ENCODE peak calls at places on chromosomes 2 and 18, in four cellular contexts. V is GM12878, M is H1, Z is HepG2. H is an unnamed sample.

GRCh38 chr2:109646961-109647360 is 32.8 kb downstream of the SOWAHC start:
- DNase-seq in M (no peak), V (no peak), Z (no peak), H (no peak)

GRCh38 chr2:6184532-6185302 is 492.5 kb downstream of the SOX11 start:
- DNase-seq in V (no peak), M (no peak), Z (peak), H (no peak)

GRCh38 chr2:109429711-109430265 is 184.0 kb downstream of the SEPTIN10 start:
- DNase-seq in V (no peak), Z (no peak), M (no peak), H (no peak)

GRCh38 chr2:10518470-10519060 is 70.4 kb upstream of the ODC1 start:
- DNase-seq in Z (no peak), M (no peak), V (no peak), H (no peak)

GRCh38 chr18:32469190-32469611 is 1.5 kb downstream of the GAREM1 start:
- DNase-seq in M (no peak), V (no peak), Z (peak), H (no peak)

GRCh38 chr2:169775765-169776482 is 22.7 kb upstream of the SSB start:
- DNase-seq in M (no peak), Z (no peak), V (no peak), H (peak)

GRCh38 chr2:236745420-236746210 is 176.0 kb downstream of the ACKR3 start:
- DNase-seq in V (no peak), M (no peak), Z (peak), H (no peak)

GRCh38 chr2:32246911-32247310 is 17.8 kb downstream of the NLRC4 start:
- DNase-seq in V (no peak), Z (no peak), M (no peak), H (no peak)

GRCh38 chr2:102674836-102675235 is 55.5 kb downstream of the SLC9A2 start:
- DNase-seq in M (no peak), V (no peak), Z (no peak), H (no peak)

GRCh38 chr2:96154506-96155380 is 9.5 kb upstream of the DUSP2 start:
- DNase-seq in V (no peak), Z (no peak), M (no peak), H (no peak)

DNA sequence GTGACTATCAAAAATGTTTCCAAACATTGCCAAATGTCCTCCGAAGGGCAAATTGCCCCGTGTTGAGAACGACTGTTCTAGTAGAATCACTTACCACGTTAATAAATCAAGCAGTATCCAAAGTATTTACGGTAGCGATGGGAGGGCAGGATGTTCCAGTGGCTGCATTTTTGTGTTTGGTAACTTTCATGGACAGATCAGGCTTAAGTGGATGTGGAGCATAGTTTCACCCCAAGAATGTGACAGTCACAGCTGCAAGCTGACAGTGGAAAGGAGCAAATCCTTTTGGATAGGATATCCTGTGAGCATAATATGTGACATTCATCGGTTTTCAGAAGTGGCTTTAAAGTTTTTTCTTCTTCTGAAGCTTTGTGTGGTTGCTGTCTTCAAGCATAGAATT is 46.3 kb upstream of the DARS1 start:
- DNase-seq in V (no peak), Z (no peak), M (no peak), H (no peak)
- TF ChIP-seq HDAC6 in V (no peak), Z (no peak), M (no peak), H (no peak)

DNA sequence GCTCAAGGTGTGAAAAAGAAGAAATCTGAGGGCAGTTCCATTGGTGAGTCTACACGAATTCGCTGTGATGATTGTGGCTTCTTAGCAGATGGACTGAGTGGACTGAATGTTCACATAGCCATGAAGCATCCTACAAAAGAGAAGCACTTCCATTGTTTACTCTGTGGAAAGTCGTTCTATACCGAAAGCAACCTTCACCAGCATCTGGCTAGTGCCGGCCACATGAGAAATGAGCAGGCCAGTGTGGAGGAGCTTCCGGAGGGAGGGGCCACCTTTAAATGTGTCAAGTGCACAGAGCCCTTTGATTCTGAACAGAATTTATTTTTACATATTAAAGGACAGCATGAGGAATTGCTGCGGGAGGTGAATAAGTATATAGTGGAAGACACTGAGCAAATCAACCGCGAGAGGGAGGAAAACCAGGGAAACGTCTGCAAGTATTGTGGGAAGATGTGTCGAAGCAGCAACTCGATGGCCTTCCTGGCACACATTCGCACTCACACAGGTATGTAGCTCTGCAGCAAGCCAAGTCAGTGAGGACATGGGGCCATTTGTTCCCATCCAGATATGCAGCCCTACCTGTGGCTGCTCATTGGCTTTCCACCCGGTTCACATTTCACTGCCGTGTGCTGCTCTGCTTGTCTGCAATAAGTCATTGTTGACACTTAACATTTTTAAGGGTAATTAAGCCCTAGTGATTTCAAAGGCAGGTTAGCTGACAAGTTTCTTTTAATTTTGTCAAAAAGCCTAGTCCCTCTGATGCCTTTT is 37.7 kb downstream of the ZNF407 start:
- DNase-seq in Z (no peak), V (no peak), M (no peak), H (no peak)
- TF ChIP-seq HDAC6 in Z (no peak), V (no peak), M (no peak), H (no peak)

GRCh38 chr2:119753041-119753929 is 6.4 kb upstream of the PTPN4 start:
- DNase-seq in Z (peak), M (peak), V (no peak), H (no peak)
- TF ChIP-seq HDAC6 in Z (no peak), M (no peak), V (no peak), H (no peak)

DNA sequence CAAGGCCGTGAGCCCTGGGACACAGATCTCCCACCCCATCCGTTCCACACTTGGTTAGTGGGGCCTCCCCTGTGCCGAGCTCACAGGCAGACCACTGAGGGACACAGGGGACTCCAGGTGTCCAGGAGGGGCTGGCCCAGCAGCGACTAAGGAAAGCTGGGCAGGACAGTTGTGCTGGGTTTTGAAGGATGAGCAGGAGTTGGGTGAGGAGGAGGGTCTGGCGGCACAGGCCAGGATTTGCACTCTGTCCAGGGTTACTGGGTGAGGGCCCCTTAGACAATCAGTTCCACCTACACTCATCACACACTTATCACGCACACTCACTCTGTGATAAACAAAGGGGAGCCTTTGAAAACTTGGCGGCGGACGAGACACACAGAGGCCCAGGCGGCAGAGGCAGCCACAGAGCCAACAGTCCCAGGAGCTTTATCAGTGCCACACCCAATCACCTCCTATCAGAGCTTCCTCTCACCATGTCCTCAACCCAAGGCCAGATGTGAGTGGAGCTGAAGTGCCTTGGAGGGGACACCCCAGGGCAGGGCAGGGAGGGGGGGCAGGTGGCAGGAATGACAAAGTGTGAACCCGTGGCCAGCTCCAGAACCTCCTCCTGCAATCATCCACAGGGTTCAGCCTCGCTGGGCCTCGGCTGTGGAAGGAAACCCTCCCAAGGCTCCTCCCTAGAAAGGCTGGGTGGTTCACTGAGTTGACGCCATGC is 26.6 kb downstream of the BIN1 start:
- DNase-seq in M (no peak), Z (peak), V (no peak), H (peak)
- TF ChIP-seq HDAC6 in M (no peak), Z (no peak), V (no peak), H (no peak)

DNA sequence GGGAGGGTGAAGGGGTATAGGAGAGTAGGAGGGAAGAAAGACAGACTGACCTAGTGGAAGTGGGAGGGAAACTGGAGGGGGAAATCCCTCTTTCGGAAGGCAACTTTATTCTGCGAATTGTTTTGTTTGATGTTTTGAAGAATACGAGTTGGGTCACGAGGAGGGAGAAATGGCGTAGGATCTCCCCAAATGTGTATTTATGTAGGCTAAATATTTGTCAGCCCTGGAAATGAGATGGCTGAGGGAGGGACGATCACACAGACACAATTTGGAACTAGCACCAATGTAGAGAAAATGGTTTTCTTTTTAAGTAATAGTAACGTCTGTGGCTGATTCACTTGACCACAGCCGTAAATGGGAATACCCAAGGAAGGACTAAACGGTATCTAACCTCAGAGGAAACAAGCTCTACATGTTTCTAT is 172.3 kb downstream of the ICOS start:
- DNase-seq in M (no peak), V (no peak), Z (no peak), H (no peak)
- TF ChIP-seq HDAC6 in M (no peak), V (no peak), Z (no peak), H (no peak)

DNA sequence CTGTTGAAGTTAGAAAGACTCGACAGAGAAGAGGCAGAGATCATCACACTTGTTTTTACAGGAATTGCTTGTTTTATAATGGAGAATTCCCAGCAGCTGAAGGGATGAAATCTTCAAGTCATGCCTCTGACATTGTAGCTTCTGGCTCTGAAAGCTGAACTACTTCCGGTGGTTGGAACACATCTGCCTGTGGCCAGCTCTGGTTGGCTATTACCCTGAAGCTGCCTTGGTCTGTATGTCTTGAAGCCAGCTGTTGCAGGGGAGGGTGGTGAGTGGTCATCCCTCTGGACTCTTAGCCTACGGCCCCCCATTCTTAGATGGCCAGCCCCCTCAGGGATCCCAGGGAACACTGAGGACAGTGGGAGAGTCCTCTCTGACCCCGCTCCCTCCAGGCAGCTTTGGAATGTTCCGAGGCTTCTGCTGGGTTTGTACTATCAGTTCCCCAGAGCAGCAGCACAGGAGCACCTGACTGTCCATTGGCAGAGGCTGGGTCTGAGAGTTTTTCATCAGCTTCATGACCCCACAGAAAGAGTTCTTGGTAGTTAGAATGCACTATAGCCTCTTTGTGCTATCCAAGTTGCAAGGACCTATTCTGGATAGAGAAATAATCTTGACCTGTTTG is 87.4 kb upstream of the CAPN13 start:
- DNase-seq in Z (no peak), M (no peak), V (no peak), H (no peak)
- TF ChIP-seq HDAC6 in Z (no peak), M (no peak), V (no peak), H (no peak)

GRCh38 chr2:209817818-209818420 is 46.3 kb downstream of the UNC80 start:
- DNase-seq in M (no peak), Z (no peak), V (no peak), H (no peak)
- TF ChIP-seq HDAC6 in M (no peak), Z (no peak), V (no peak), H (no peak)

GRCh38 chr2:139196754-139197153 is 416.6 kb upstream of the NXPH2 start:
- DNase-seq in M (no peak), V (no peak), Z (no peak), H (no peak)

GRCh38 chr2:139201516-139201915 is 421.3 kb upstream of the NXPH2 start:
- DNase-seq in V (no peak), M (no peak), Z (no peak), H (no peak)
- TF ChIP-seq HDAC6 in V (no peak), M (no peak), Z (no peak), H (no peak)